ENCODE peak calls at places on chromosomes 2 and 18, in nine cellular contexts. One of them, this sample, is unnamed.

GRCh38 chr18:40407913-40408312 is 1547.1 kb upstream of the PIK3C3 start:
- DNase-seq in bronchial epithelial cell: no peak
- DNase-seq in CD8-positive, alpha-beta T cell: no peak
- DNase-seq in iPS DF 6.9: no peak
- DNase-seq in cardiac muscle cell: no peak
- DNase-seq in fibroblast of pulmonary artery: peak
- DNase-seq in Karpas-422: no peak
- DNase-seq in psoas muscle: no peak
- DNase-seq in neural progenitor cell: no peak
- DNase-seq in this sample: no peak

GRCh38 chr18:60060578-60060977 is 160.8 kb downstream of the PMAIP1 start:
- DNase-seq in fibroblast of pulmonary artery: no peak
- DNase-seq in CD8-positive, alpha-beta T cell: no peak
- DNase-seq in psoas muscle: no peak
- DNase-seq in bronchial epithelial cell: peak
- DNase-seq in neural progenitor cell: no peak
- DNase-seq in Karpas-422: no peak
- DNase-seq in iPS DF 6.9: no peak
- DNase-seq in cardiac muscle cell: no peak
- DNase-seq in this sample: no peak

GRCh38 chr2:201413143-201413542 is 38.1 kb downstream of the TRAK2 start:
- DNase-seq in bronchial epithelial cell: no peak
- DNase-seq in psoas muscle: no peak
- DNase-seq in iPS DF 6.9: no peak
- DNase-seq in Karpas-422: no peak
- DNase-seq in CD8-positive, alpha-beta T cell: no peak
- DNase-seq in fibroblast of pulmonary artery: no peak
- DNase-seq in cardiac muscle cell: no peak
- DNase-seq in neural progenitor cell: no peak
- DNase-seq in this sample: no peak

GRCh38 chr2:120797421-120798289 is 62.0 kb downstream of the GLI2 start:
- DNase-seq in bronchial epithelial cell: no peak
- DNase-seq in iPS DF 6.9: no peak
- DNase-seq in CD8-positive, alpha-beta T cell: no peak
- DNase-seq in neural progenitor cell: peak
- DNase-seq in psoas muscle: no peak
- DNase-seq in Karpas-422: no peak
- DNase-seq in fibroblast of pulmonary artery: no peak
- DNase-seq in cardiac muscle cell: no peak
- DNase-seq in this sample: no peak

GRCh38 chr2:15801904-15802303 is 138.4 kb upstream of the MYCN start:
- DNase-seq in psoas muscle: no peak
- DNase-seq in neural progenitor cell: no peak
- DNase-seq in cardiac muscle cell: no peak
- DNase-seq in fibroblast of pulmonary artery: no peak
- DNase-seq in Karpas-422: no peak
- DNase-seq in CD8-positive, alpha-beta T cell: no peak
- DNase-seq in bronchial epithelial cell: no peak
- DNase-seq in iPS DF 6.9: no peak
- DNase-seq in this sample: no peak

GRCh38 chr18:8949206-8949605 is 153.3 kb upstream of the NDUFV2 start:
- DNase-seq in CD8-positive, alpha-beta T cell: no peak
- DNase-seq in psoas muscle: no peak
- DNase-seq in neural progenitor cell: no peak
- DNase-seq in bronchial epithelial cell: no peak
- DNase-seq in Karpas-422: no peak
- DNase-seq in cardiac muscle cell: no peak
- DNase-seq in fibroblast of pulmonary artery: no peak
- DNase-seq in iPS DF 6.9: no peak
- DNase-seq in this sample: no peak

GRCh38 chr18:48022531-48023330 is 92.3 kb upstream of the SMAD2 start:
- DNase-seq in Karpas-422: peak
- DNase-seq in fibroblast of pulmonary artery: peak
- DNase-seq in bronchial epithelial cell: peak
- DNase-seq in CD8-positive, alpha-beta T cell: no peak
- DNase-seq in neural progenitor cell: peak
- DNase-seq in iPS DF 6.9: peak
- DNase-seq in cardiac muscle cell: peak
- DNase-seq in psoas muscle: no peak
- DNase-seq in this sample: peak

GRCh38 chr2:26922638-26923466 is 47.6 kb upstream of the MAPRE3 start:
- DNase-seq in Karpas-422: peak
- DNase-seq in cardiac muscle cell: peak
- DNase-seq in CD8-positive, alpha-beta T cell: no peak
- DNase-seq in psoas muscle: peak
- DNase-seq in fibroblast of pulmonary artery: peak
- DNase-seq in iPS DF 6.9: no peak
- DNase-seq in bronchial epithelial cell: peak
- DNase-seq in neural progenitor cell: peak
- DNase-seq in this sample: peak

GRCh38 chr2:106575955-106576354 is 88.8 kb downstream of the CD8B2 start:
- DNase-seq in psoas muscle: peak
- DNase-seq in iPS DF 6.9: no peak
- DNase-seq in neural progenitor cell: peak
- DNase-seq in Karpas-422: no peak
- DNase-seq in fibroblast of pulmonary artery: peak
- DNase-seq in CD8-positive, alpha-beta T cell: no peak
- DNase-seq in cardiac muscle cell: peak
- DNase-seq in bronchial epithelial cell: peak
- DNase-seq in this sample: peak

GRCh38 chr2:76274154-76274553 is 563.4 kb upstream of the GCFC2 start:
- DNase-seq in CD8-positive, alpha-beta T cell: no peak
- DNase-seq in iPS DF 6.9: no peak
- DNase-seq in neural progenitor cell: no peak
- DNase-seq in fibroblast of pulmonary artery: no peak
- DNase-seq in cardiac muscle cell: no peak
- DNase-seq in Karpas-422: no peak
- DNase-seq in bronchial epithelial cell: peak
- DNase-seq in psoas muscle: no peak
- DNase-seq in this sample: no peak

GRCh38 chr2:74507926-74508520 is 528 bp upstream of the PCGF1 start:
- DNase-seq in fibroblast of pulmonary artery: peak
- DNase-seq in iPS DF 6.9: no peak
- DNase-seq in bronchial epithelial cell: peak
- DNase-seq in psoas muscle: no peak
- DNase-seq in neural progenitor cell: peak
- DNase-seq in CD8-positive, alpha-beta T cell: no peak
- DNase-seq in cardiac muscle cell: no peak
- DNase-seq in Karpas-422: no peak
- DNase-seq in this sample: no peak

GRCh38 chr18:23945416-23946079 is 69.0 kb upstream of the TTC39C start:
- DNase-seq in Karpas-422: no peak
- DNase-seq in cardiac muscle cell: no peak
- DNase-seq in CD8-positive, alpha-beta T cell: no peak
- DNase-seq in fibroblast of pulmonary artery: no peak
- DNase-seq in bronchial epithelial cell: no peak
- DNase-seq in iPS DF 6.9: no peak
- DNase-seq in psoas muscle: no peak
- DNase-seq in neural progenitor cell: no peak
- DNase-seq in this sample: no peak

GRCh38 chr2:192267484-192267883 is 72.8 kb upstream of the TMEFF2 start:
- DNase-seq in neural progenitor cell: no peak
- DNase-seq in fibroblast of pulmonary artery: peak
- DNase-seq in Karpas-422: no peak
- DNase-seq in CD8-positive, alpha-beta T cell: no peak
- DNase-seq in bronchial epithelial cell: peak
- DNase-seq in cardiac muscle cell: no peak
- DNase-seq in iPS DF 6.9: no peak
- DNase-seq in psoas muscle: no peak
- DNase-seq in this sample: peak

GRCh38 chr2:41894563-41895333 is 153.1 kb upstream of the PKDCC start:
- DNase-seq in cardiac muscle cell: no peak
- DNase-seq in iPS DF 6.9: no peak
- DNase-seq in CD8-positive, alpha-beta T cell: no peak
- DNase-seq in bronchial epithelial cell: peak
- DNase-seq in psoas muscle: no peak
- DNase-seq in fibroblast of pulmonary artery: no peak
- DNase-seq in neural progenitor cell: no peak
- DNase-seq in Karpas-422: no peak
- DNase-seq in this sample: no peak

GRCh38 chr2:13005761-13006336 is 289.1 kb downstream of the TRIB2 start:
- DNase-seq in bronchial epithelial cell: no peak
- DNase-seq in iPS DF 6.9: no peak
- DNase-seq in neural progenitor cell: no peak
- DNase-seq in Karpas-422: no peak
- DNase-seq in psoas muscle: no peak
- DNase-seq in CD8-positive, alpha-beta T cell: no peak
- DNase-seq in cardiac muscle cell: no peak
- DNase-seq in fibroblast of pulmonary artery: peak
- DNase-seq in this sample: peak

GRCh38 chr2:73828818-73829570 is at the start of gene STAMBP:
- DNase-seq in psoas muscle: peak
- DNase-seq in CD8-positive, alpha-beta T cell: peak
- DNase-seq in fibroblast of pulmonary artery: peak
- DNase-seq in iPS DF 6.9: peak
- DNase-seq in Karpas-422: peak
- DNase-seq in cardiac muscle cell: peak
- DNase-seq in bronchial epithelial cell: peak
- DNase-seq in neural progenitor cell: peak
- DNase-seq in this sample: peak

GRCh38 chr2:228768818-228769217 is 502.3 kb downstream of the PID1 start:
- DNase-seq in Karpas-422: no peak
- DNase-seq in neural progenitor cell: no peak
- DNase-seq in bronchial epithelial cell: peak
- DNase-seq in CD8-positive, alpha-beta T cell: no peak
- DNase-seq in cardiac muscle cell: no peak
- DNase-seq in fibroblast of pulmonary artery: peak
- DNase-seq in iPS DF 6.9: no peak
- DNase-seq in psoas muscle: no peak
- DNase-seq in this sample: peak

GRCh38 chr2:219197388-219197787 is 9.2 kb upstream of the ZFAND2B start:
- DNase-seq in fibroblast of pulmonary artery: no peak
- DNase-seq in cardiac muscle cell: no peak
- DNase-seq in CD8-positive, alpha-beta T cell: no peak
- DNase-seq in iPS DF 6.9: no peak
- DNase-seq in neural progenitor cell: no peak
- DNase-seq in Karpas-422: peak
- DNase-seq in bronchial epithelial cell: no peak
- DNase-seq in psoas muscle: no peak
- DNase-seq in this sample: no peak

GRCh38 chr2:10513201-10513600 is 65.1 kb upstream of the ODC1 start:
- DNase-seq in iPS DF 6.9: no peak
- DNase-seq in cardiac muscle cell: no peak
- DNase-seq in CD8-positive, alpha-beta T cell: no peak
- DNase-seq in Karpas-422: no peak
- DNase-seq in fibroblast of pulmonary artery: no peak
- DNase-seq in psoas muscle: no peak
- DNase-seq in bronchial epithelial cell: no peak
- DNase-seq in neural progenitor cell: no peak
- DNase-seq in this sample: no peak

GRCh38 chr18:58386780-58387179 is 242.1 kb downstream of the ALPK2 start:
- DNase-seq in bronchial epithelial cell: no peak
- DNase-seq in iPS DF 6.9: no peak
- DNase-seq in Karpas-422: no peak
- DNase-seq in cardiac muscle cell: no peak
- DNase-seq in psoas muscle: no peak
- DNase-seq in fibroblast of pulmonary artery: no peak
- DNase-seq in CD8-positive, alpha-beta T cell: no peak
- DNase-seq in neural progenitor cell: no peak
- DNase-seq in this sample: no peak
- H3K4me3 ChIP-seq in bronchial epithelial cell: no peak
- H3K4me3 ChIP-seq in iPS DF 6.9: no peak
- H3K4me3 ChIP-seq in Karpas-422: no peak
- H3K4me3 ChIP-seq in cardiac muscle cell: no peak
- H3K4me3 ChIP-seq in psoas muscle: no peak
- H3K4me3 ChIP-seq in fibroblast of pulmonary artery: no peak
- H3K4me3 ChIP-seq in CD8-positive, alpha-beta T cell: no peak
- H3K4me3 ChIP-seq in neural progenitor cell: no peak
- H3K4me3 ChIP-seq in this sample: no peak

GRCh38 chr2:151361674-151362380 is 4.4 kb downstream of the TNFAIP6 start:
- DNase-seq in fibroblast of pulmonary artery: peak
- DNase-seq in psoas muscle: no peak
- DNase-seq in bronchial epithelial cell: no peak
- DNase-seq in CD8-positive, alpha-beta T cell: no peak
- DNase-seq in cardiac muscle cell: no peak
- DNase-seq in neural progenitor cell: no peak
- DNase-seq in Karpas-422: no peak
- DNase-seq in iPS DF 6.9: no peak
- DNase-seq in this sample: peak

GRCh38 chr2:151354807-151355206 is 2.6 kb upstream of the TNFAIP6 start:
- DNase-seq in Karpas-422: no peak
- DNase-seq in iPS DF 6.9: no peak
- DNase-seq in CD8-positive, alpha-beta T cell: no peak
- DNase-seq in cardiac muscle cell: no peak
- DNase-seq in neural progenitor cell: no peak
- DNase-seq in bronchial epithelial cell: no peak
- DNase-seq in fibroblast of pulmonary artery: no peak
- DNase-seq in psoas muscle: no peak
- DNase-seq in this sample: no peak

GRCh38 chr2:151359768-151360167 is 2.4 kb downstream of the TNFAIP6 start:
- DNase-seq in bronchial epithelial cell: no peak
- DNase-seq in cardiac muscle cell: no peak
- DNase-seq in psoas muscle: no peak
- DNase-seq in fibroblast of pulmonary artery: no peak
- DNase-seq in iPS DF 6.9: no peak
- DNase-seq in neural progenitor cell: no peak
- DNase-seq in CD8-positive, alpha-beta T cell: no peak
- DNase-seq in Karpas-422: no peak
- DNase-seq in this sample: no peak

DNA sequence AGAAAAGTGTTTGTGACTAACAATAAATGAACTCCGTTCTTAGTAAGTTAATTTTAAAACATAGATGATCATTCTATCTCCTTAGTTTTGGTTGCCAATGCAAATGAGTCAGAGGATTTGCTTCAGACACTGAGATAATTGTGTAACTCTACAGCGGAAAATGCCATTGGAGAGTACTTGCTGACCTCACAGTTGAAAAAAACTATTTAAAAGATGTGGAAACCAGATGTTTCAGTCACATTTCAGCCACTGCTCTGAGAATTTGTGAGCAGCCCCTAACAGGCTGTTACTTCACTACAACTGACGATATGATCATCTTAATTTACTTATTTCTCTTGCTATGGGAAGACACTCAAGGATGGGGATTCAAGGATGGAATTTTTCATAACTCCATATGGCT is at the start of gene TNFAIP6:
- DNase-seq in cardiac muscle cell: no peak
- DNase-seq in CD8-positive, alpha-beta T cell: no peak
- DNase-seq in fibroblast of pulmonary artery: peak
- DNase-seq in bronchial epithelial cell: peak
- DNase-seq in Karpas-422: no peak
- DNase-seq in psoas muscle: no peak
- DNase-seq in neural progenitor cell: no peak
- DNase-seq in iPS DF 6.9: no peak
- DNase-seq in this sample: peak
- H3K4me3 ChIP-seq in cardiac muscle cell: no peak
- H3K4me3 ChIP-seq in CD8-positive, alpha-beta T cell: no peak
- H3K4me3 ChIP-seq in fibroblast of pulmonary artery: peak
- H3K4me3 ChIP-seq in bronchial epithelial cell: no peak
- H3K4me3 ChIP-seq in Karpas-422: no peak
- H3K4me3 ChIP-seq in psoas muscle: peak
- H3K4me3 ChIP-seq in neural progenitor cell: no peak
- H3K4me3 ChIP-seq in iPS DF 6.9: no peak
- H3K4me3 ChIP-seq in this sample: peak

GRCh38 chr2:57616157-57616556 is 430.4 kb upstream of the VRK2 start:
- DNase-seq in cardiac muscle cell: no peak
- DNase-seq in CD8-positive, alpha-beta T cell: no peak
- DNase-seq in psoas muscle: no peak
- DNase-seq in Karpas-422: no peak
- DNase-seq in iPS DF 6.9: no peak
- DNase-seq in bronchial epithelial cell: no peak
- DNase-seq in fibroblast of pulmonary artery: no peak
- DNase-seq in neural progenitor cell: no peak
- DNase-seq in this sample: no peak
- H3K4me3 ChIP-seq in cardiac muscle cell: no peak
- H3K4me3 ChIP-seq in CD8-positive, alpha-beta T cell: no peak
- H3K4me3 ChIP-seq in psoas muscle: no peak
- H3K4me3 ChIP-seq in Karpas-422: no peak
- H3K4me3 ChIP-seq in iPS DF 6.9: no peak
- H3K4me3 ChIP-seq in bronchial epithelial cell: no peak
- H3K4me3 ChIP-seq in fibroblast of pulmonary artery: no peak
- H3K4me3 ChIP-seq in neural progenitor cell: no peak
- H3K4me3 ChIP-seq in this sample: no peak

GRCh38 chr2:188022389-188022788 is 269.3 kb upstream of the GULP1 start:
- DNase-seq in psoas muscle: no peak
- DNase-seq in CD8-positive, alpha-beta T cell: no peak
- DNase-seq in fibroblast of pulmonary artery: no peak
- DNase-seq in cardiac muscle cell: no peak
- DNase-seq in Karpas-422: no peak
- DNase-seq in iPS DF 6.9: no peak
- DNase-seq in neural progenitor cell: no peak
- DNase-seq in bronchial epithelial cell: no peak
- DNase-seq in this sample: no peak
- H3K4me3 ChIP-seq in psoas muscle: no peak
- H3K4me3 ChIP-seq in CD8-positive, alpha-beta T cell: no peak
- H3K4me3 ChIP-seq in fibroblast of pulmonary artery: no peak
- H3K4me3 ChIP-seq in cardiac muscle cell: no peak
- H3K4me3 ChIP-seq in Karpas-422: no peak
- H3K4me3 ChIP-seq in iPS DF 6.9: no peak
- H3K4me3 ChIP-seq in neural progenitor cell: no peak
- H3K4me3 ChIP-seq in bronchial epithelial cell: no peak
- H3K4me3 ChIP-seq in this sample: no peak

This sample was measured in fibroblast of the aortic adventitia.